ENCODE peak calls at places on chromosome 17, in seven cellular contexts. B is HCT116, R is HepG2, O is K562, Q is SK-N-SH, J is GM12878, M is H1. Y is an unnamed sample.

GRCh38 chr17:31517524-31517923 is 126.0 kb downstream of the RAB11FIP4 start:
- DNase-seq in M (peak; percentile 73), O (no peak), B (no peak), Q (peak; percentile 80), J (no peak), R (peak; percentile 53), Y (peak; percentile 43)

GRCh38 chr17:40023590-40024292 is 8.5 kb downstream of the CSF3 start:
- DNase-seq in B (no peak), Q (no peak), O (no peak), R (no peak), M (no peak), J (no peak), Y (no peak)

GRCh38 chr17:63426041-63426916 is 19.8 kb downstream of the CYB561 start:
- DNase-seq in Q (no peak), O (no peak), M (no peak), R (no peak), B (no peak), J (no peak), Y (no peak)

GRCh38 chr17:42098747-42099399 is 600 bp upstream of the ZNF385C start:
- DNase-seq in B (no peak), R (no peak), J (no peak), M (peak; percentile 62), O (no peak), Q (peak; percentile 54), Y (no peak)

GRCh38 chr17:51852603-51853002 is 305.9 kb downstream of the CA10 start:
- DNase-seq in Q (no peak), R (no peak), B (no peak), O (no peak), J (no peak), M (no peak), Y (no peak)

GRCh38 chr17:65712383-65713267 is 151.2 kb upstream of the AXIN2 start:
- DNase-seq in M (no peak), R (no peak), Q (no peak), O (no peak), B (no peak), J (no peak), Y (no peak)

GRCh38 chr17:45696442-45696841 is 87.7 kb upstream of the CRHR1 start:
- DNase-seq in M (no peak), R (no peak), J (no peak), B (no peak), O (no peak), Q (no peak), Y (no peak)

GRCh38 chr17:35167666-35168065 is 20.0 kb downstream of the UNC45B start:
- DNase-seq in R (no peak), B (no peak), Q (no peak), J (no peak), O (no peak), M (no peak), Y (no peak)

GRCh38 chr17:39209317-39210092 is 9.4 kb downstream of the RPL19 start:
- DNase-seq in R (no peak), O (peak; percentile 6), B (no peak), M (peak; percentile 76), Q (peak; percentile 78), J (no peak), Y (no peak)

GRCh38 chr17:30580916-30581315 is 103.7 kb downstream of the GOSR1 start:
- DNase-seq in Q (no peak), M (no peak), O (no peak), B (no peak), J (no peak), R (no peak), Y (no peak)

GRCh38 chr17:69567130-69567529 is 152.6 kb downstream of the MAP2K6 start:
- DNase-seq in M (no peak), Q (no peak), O (no peak), B (no peak), J (no peak), R (no peak), Y (no peak)

GRCh38 chr17:45371414-45372324 is 54.8 kb upstream of the MAP3K14 start:
- DNase-seq in J (no peak), O (no peak), R (peak; percentile 89), Q (peak; percentile 78), B (peak; percentile 92), M (peak; percentile 92), Y (peak; percentile 87)

GRCh38 chr17:75991396-75991795 is 9.3 kb upstream of the CDK3 start:
- DNase-seq in J (no peak), O (no peak), B (no peak), Q (no peak), R (no peak), M (no peak), Y (no peak)

GRCh38 chr17:78351449-78352006 is 8.3 kb downstream of the SOCS3 start:
- DNase-seq in Q (no peak), O (no peak), J (no peak), R (peak; percentile 63), M (peak; percentile 76), B (no peak), Y (no peak)
- TF ChIP-seq YY1 in Q (no peak), O (no peak), J (no peak), R (no peak), M (no peak), B (no peak), Y (no peak)

GRCh38 chr17:43211123-43211479 is 574 bp upstream of the TMEM106A start:
- DNase-seq in Q (no peak), R (no peak), J (no peak), B (no peak), O (no peak), M (no peak), Y (no peak)
- H3K9ac ChIP-seq in Q (no peak overlapping the region), R (peak overlapping the region; percentile 75), J (peak overlapping the region; percentile 86), B (peak overlapping the region; percentile 76), O (no peak overlapping the region), M (no peak overlapping the region), Y (peak overlapping the region; percentile 70)

DNA sequence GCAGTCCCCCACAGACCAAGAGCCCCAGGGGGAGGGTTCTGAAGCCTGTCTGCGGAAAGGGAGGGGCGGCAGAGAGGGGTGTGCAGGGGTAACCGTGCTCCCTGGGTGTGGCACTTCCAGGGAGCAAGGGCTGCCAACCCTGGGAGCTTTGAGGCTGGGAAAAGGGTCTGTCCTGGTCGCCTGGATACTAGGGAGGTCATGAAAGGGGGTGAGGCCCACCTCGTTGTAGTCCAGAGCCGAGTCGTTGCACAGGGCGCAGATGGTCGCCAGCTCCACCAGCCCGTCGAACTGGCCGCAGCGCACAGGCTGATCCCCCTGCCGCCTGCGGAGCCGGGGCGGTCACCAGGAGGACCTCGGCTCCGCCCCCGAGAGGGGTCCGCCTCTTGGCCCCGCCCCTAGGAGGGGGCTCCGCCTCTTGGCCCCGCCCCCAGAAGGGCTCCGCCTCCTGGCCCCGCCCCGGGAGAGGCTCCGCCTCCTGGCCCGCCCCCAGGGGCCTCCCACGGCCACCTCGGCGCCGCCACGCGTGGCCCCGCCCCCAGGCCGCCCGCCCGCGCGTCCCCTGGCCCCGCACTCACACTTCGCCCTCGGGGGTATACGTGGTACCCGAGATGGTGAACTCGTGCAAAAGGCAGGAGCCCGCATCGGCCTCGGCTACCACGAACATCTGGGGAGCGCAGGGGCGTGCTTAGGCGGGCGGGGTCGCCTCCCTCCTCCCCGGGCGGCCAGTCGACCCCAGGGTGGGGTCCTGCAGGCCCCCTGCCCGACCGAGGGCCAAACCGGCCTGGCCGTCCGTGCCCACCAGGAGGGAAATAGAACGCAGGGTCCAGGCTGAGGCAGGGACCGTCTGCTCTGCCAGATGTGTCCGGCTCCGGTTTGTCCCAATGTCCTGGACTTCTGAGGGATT is 19.5 kb downstream of the ATP2A3 start:
- DNase-seq in M (peak; percentile 97), J (no peak), R (no peak), B (peak; percentile 29), Q (peak; percentile 100), O (peak; percentile 95), Y (peak; percentile 32)
- TF ChIP-seq YY1 in M (no peak), J (no peak), R (no peak), B (no peak), Q (no peak), O (no peak), Y (no peak)

DNA sequence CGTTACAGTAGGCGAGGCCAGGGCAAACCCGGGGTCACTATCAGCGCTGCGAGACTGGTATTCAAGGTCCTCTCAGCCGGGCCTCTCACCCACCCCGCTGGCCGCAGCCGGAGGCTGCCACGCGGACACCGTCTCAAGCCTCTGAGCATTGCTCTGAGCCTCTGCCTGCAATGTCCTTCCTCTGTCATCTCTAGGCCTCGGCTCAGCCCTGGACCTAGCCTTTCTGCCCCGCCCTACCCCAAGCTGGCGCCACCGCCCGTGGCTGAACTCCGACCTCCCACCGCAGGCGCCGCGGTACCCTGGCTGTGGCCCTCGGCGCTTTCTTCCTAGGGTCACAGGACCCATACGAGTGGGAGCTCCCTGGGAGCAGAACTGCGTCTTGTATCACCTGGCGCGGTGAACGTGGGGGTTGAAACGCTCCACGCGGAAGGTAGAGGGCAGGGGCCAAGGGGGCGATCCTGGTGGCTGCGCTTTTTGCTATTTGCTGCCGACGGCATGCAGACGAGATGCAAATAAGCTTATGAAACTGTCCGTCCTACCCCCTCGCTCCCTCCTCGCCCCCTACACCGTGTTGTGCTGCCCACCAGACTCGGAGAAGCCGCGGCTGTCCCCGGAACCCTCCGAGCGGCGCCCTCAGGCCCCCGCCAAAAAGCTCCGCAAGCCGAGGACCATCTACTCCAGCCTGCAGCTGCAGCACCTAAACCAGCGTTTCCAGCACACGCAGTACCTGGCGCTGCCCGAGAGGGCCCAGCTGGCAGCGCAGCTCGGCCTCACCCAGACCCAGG is 3.7 kb downstream of the DLX4 start:
- DNase-seq in B (no peak), Q (no peak), M (peak; percentile 68), J (no peak), O (no peak), R (no peak), Y (no peak)
- H3K9ac ChIP-seq in B (no peak overlapping the region), Q (no peak overlapping the region), M (no peak overlapping the region), J (no peak overlapping the region), O (no peak overlapping the region), R (peak overlapping the region; percentile 7), Y (peak overlapping the region; percentile 62)

GRCh38 chr17:49298371-49298976 is 63.6 kb downstream of the ZNF652 start:
- DNase-seq in O (no peak), R (no peak), Q (no peak), M (no peak), B (no peak), J (no peak), Y (no peak)

GRCh38 chr17:49294126-49294525 is 63.5 kb upstream of the PHOSPHO1 start:
- DNase-seq in J (no peak), Q (no peak), R (no peak), O (no peak), M (no peak), B (no peak), Y (no peak)

GRCh38 chr17:49299996-49300395 is 62.1 kb downstream of the ZNF652 start:
- DNase-seq in J (no peak), O (no peak), B (no peak), M (no peak), R (no peak), Q (no peak), Y (no peak)

GRCh38 chr17:49292901-49293300 is 62.3 kb upstream of the PHOSPHO1 start:
- DNase-seq in J (no peak), B (no peak), M (no peak), R (no peak), O (no peak), Q (no peak), Y (no peak)

GRCh38 chr17:49297141-49297540 is 64.9 kb downstream of the ZNF652 start:
- DNase-seq in J (no peak), B (no peak), Q (no peak), O (no peak), M (no peak), R (no peak), Y (no peak)
- TF ChIP-seq YY1 in J (no peak), B (no peak), Q (no peak), O (no peak), M (no peak), R (no peak), Y (no peak)

DNA sequence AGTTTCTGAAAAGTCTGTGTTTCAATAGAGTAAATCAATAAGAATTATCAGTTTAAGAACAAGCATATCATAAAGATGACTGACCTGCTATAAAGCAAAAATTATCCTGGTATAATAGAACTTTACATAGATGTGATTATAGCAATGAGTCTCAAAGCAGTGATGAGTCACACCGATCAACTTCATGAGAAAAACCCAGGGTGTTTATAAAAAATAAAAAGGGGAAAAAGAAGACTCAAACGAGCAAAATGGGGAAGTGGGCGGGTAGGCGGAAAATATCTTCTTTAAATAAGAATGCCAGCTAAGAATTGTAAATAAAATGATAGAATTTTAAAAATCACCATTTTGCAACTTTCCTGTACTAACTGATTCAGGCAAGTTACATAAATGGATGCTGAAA is 46.8 kb downstream of the BRIP1 start:
- DNase-seq in B (no peak), R (no peak), O (no peak), J (no peak), Q (no peak), M (no peak), Y (no peak)
- H3K9ac ChIP-seq in B (no peak overlapping the region), R (no peak overlapping the region), O (no peak overlapping the region), J (no peak overlapping the region), Q (no peak overlapping the region), M (no peak overlapping the region), Y (no peak overlapping the region)

Y was measured in NT2/D1.